ENCODE peak calls at places on chromosomes 3 and 15, in seven cellular contexts. N is mammary epithelial cell, G is A549, Y is thoracic aorta, D is heart right ventricle, T is lower lobe of right lung, O is hepatocyte. J is an unnamed sample.

GRCh38 chr3:103295974-103296570 is 861.3 kb downstream of the ZPLD1 start:
- DNase-seq in N (peak; percentile 1), D (no peak), O (peak; percentile 31), T (no peak), G (peak; percentile 18), Y (no peak), J (no peak)

GRCh38 chr15:84961114-84961452 is 20.6 kb upstream of the PDE8A start:
- DNase-seq in G (no peak), Y (no peak), D (no peak), N (peak; percentile 44), O (peak; percentile 71), T (no peak), J (no peak)

GRCh38 chr3:134614955-134615354 is 35.9 kb downstream of the KY start:
- DNase-seq in D (no peak), T (no peak), N (no peak), O (no peak), Y (no peak), G (no peak), J (no peak)

GRCh38 chr3:124779751-124780191 is 49.5 kb downstream of the UMPS start:
- DNase-seq in T (no peak), Y (no peak), O (no peak), N (no peak), G (no peak), D (no peak), J (no peak)

GRCh38 chr3:148924572-148924971 is 59.5 kb downstream of the CPA3 start:
- DNase-seq in G (no peak), Y (no peak), N (no peak), D (no peak), T (no peak), O (no peak), J (no peak)

GRCh38 chr3:183564046-183564445 is 8.5 kb upstream of the KLHL6 start:
- DNase-seq in D (no peak), G (no peak), N (no peak), Y (no peak), O (no peak), T (no peak), J (no peak)

GRCh38 chr15:63276342-63277043 is 912 bp upstream of the APH1B start:
- DNase-seq in O (no peak), Y (no peak), N (peak; percentile 4), D (no peak), T (no peak), G (no peak), J (no peak)

GRCh38 chr3:123833398-123833785 is 50.7 kb downstream of the MYLK start:
- DNase-seq in Y (no peak), D (no peak), T (no peak), N (no peak), G (no peak), O (no peak), J (no peak)

GRCh38 chr3:64408770-64409169 is 183.5 kb upstream of the PRICKLE2 start:
- DNase-seq in D (no peak), T (no peak), O (no peak), Y (no peak), N (no peak), G (no peak), J (no peak)

GRCh38 chr15:68791431-68792283 is 29.0 kb downstream of the ANP32A start:
- DNase-seq in G (no peak), N (peak; percentile 14), T (no peak), O (no peak), Y (no peak), D (no peak), J (no peak)

GRCh38 chr3:180017846-180018245 is 18.9 kb downstream of the PEX5L start:
- DNase-seq in D (no peak), Y (no peak), T (no peak), N (no peak), G (no peak), O (no peak), J (no peak)

GRCh38 chr3:101119535-101119934 is 126.3 kb upstream of the ABI3BP start:
- DNase-seq in T (no peak), N (peak; percentile 1), Y (no peak), D (no peak), G (peak; percentile 7), O (peak; percentile 11), J (no peak)

GRCh38 chr3:117597865-117598264 is 888.3 kb downstream of the TUSC7 start:
- DNase-seq in D (no peak), Y (no peak), T (no peak), O (no peak), N (no peak), G (no peak), J (no peak)

GRCh38 chr3:10292505-10293419 is at the start of gene GHRL:
- DNase-seq in G (no peak), N (no peak), Y (no peak), D (no peak), O (peak; percentile 40), T (peak; percentile 49), J (no peak)

GRCh38 chr15:89217031-89217430 is 4.3 kb downstream of the RLBP1 start:
- DNase-seq in N (no peak), T (no peak), O (no peak), Y (no peak), G (no peak), D (no peak), J (no peak)

GRCh38 chr15:64151727-64152506 is at the start of gene SNX22:
- DNase-seq in N (no peak), Y (no peak), T (peak; percentile 66), G (no peak), D (no peak), O (peak; percentile 52), J (no peak)

GRCh38 chr3:46675843-46676567 is 17.5 kb downstream of the ALS2CL start:
- DNase-seq in N (no peak), Y (no peak), G (no peak), D (no peak), O (no peak), T (peak; percentile 36), J (peak; percentile 15)

GRCh38 chr3:108818404-108818803 is 4.2 kb upstream of the TRAT1 start:
- DNase-seq in Y (no peak), N (peak; percentile 27), D (no peak), G (peak; percentile 52), T (no peak), O (peak; percentile 64), J (peak; percentile 56)

GRCh38 chr15:65062726-65063125 is 5.1 kb downstream of the RASL12 start:
- DNase-seq in N (no peak), D (no peak), T (no peak), G (no peak), Y (no peak), O (no peak), J (no peak)

DNA sequence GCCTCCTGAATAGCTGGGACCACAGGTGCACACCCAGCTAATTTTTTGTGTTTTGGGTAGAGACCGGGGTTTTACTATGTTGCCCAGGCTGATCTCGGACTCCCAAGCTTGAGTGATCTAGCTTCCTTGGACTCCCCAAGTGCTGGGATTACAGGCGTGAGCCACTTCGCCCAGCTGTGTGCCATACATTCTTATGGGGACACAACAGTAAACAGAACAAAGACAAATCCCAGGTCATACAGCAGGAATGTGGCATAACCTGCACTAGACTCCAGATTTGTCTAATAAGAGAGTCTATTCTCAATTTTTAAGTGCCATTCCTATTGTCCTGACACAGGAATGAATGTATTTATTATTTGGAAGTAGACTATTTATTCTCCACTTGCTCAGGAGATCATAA is 17.6 kb downstream of the ARL6IP5 start:
- DNase-seq in N (no peak), D (no peak), Y (no peak), G (no peak), O (no peak), T (no peak), J (no peak)
- H3K4me1 ChIP-seq in N (peaks cover 6% of the 10 kb centered on the region), D (peaks cover 78% of the 10 kb centered on the region), Y (peaks cover 11% of the 10 kb centered on the region), G (no peaks in the 10 kb centered on the region), O (no peaks in the 10 kb centered on the region), T (peaks cover 37% of the 10 kb centered on the region), J (no peaks in the 10 kb centered on the region)

GRCh38 chr3:195416795-195417194 is 26.0 kb downstream of the ACAP2 start:
- DNase-seq in D (no peak), G (no peak), N (peak; percentile 46), O (no peak), T (no peak), Y (no peak), J (no peak)

GRCh38 chr3:195425849-195426248 is 17.0 kb downstream of the ACAP2 start:
- DNase-seq in O (no peak), G (no peak), N (no peak), D (no peak), Y (no peak), T (no peak), J (no peak)

DNA sequence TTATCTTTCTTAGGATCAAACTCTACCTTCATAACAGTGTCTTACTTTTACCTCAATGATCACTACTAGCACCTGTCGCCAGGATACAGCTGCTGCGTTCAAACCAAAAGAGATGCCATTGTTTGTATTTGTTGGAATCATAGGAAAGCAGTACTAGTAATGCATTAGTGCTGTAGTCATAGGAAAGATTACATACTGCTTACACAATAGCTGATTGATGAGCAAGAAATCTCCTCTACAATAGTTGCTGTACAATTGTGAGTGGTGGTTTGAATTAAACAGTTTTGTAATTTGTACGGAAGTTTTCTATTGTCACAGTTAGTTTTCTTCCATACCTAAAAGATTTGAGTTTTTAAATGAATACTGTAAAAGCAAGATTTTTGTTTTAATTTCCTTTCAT is 21.4 kb downstream of the ACAP2 start:
- DNase-seq in Y (no peak), T (no peak), N (no peak), G (no peak), D (no peak), O (no peak), J (no peak)
- H3K4me3 ChIP-seq in Y (no peak overlapping the region), T (no peak overlapping the region), N (no peak overlapping the region), G (no peak overlapping the region), D (no peak overlapping the region), O (no peak overlapping the region), J (no peak overlapping the region)

DNA sequence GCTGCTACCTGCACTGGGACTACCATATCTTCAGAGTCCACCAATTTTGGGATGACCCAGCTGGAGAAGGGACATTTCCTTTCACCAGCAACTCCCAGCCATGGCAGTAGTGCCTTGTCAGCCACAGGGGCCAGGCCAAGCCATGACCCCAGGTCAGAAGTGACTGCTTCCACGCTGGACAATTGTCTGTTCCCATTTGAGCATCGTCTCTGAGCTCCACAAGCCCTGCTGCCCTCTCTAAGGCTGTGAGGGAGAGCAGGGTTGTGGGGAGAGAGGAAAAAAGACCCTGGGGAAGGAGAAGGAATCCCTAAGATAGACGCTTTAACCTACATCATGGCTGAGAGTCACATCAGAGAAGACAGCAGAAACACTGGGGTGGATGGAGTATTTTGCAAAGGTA is 7.4 kb upstream of the RARRES1 start:
- DNase-seq in D (no peak), Y (no peak), O (no peak), T (no peak), N (no peak), G (no peak), J (no peak)
- TF ChIP-seq CTCF in D (no peak), Y (no peak), O (no peak), T (no peak), N (no peak), G (no peak), J (no peak)

GRCh38 chr3:171363211-171363610 is 97.0 kb downstream of the TNIK start:
- DNase-seq in G (no peak), O (no peak), D (no peak), Y (no peak), T (no peak), N (no peak), J (no peak)
- H3K4me1 ChIP-seq in G (peaks cover 3% of the 10 kb centered on the region), O (peaks cover 8% of the 10 kb centered on the region), D (peaks cover 25% of the 10 kb centered on the region), Y (no peaks in the 10 kb centered on the region), T (no peaks in the 10 kb centered on the region), N (no peaks in the 10 kb centered on the region), J (peaks cover 19% of the 10 kb centered on the region)

DNA sequence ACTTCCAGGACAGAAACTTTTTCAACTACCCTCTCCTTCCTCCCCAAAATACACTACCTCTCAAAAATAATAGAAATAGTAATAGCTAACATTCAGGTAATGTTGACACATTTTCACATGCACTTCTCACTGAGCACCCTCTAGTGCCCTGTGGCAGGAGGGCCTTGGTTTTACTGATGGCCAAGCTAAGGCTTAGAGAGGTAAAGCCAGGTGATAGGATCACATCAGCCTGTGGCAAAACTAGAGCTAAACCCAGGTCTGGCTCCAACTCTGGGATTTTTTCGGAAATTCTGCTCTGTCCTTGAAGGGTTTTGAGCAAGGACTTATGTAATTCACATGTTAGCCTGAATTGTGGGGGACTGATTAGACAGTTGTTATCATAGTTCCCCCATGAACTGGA is 922 bp upstream of the TAMM41 start:
- DNase-seq in O (no peak), D (no peak), G (no peak), T (no peak), Y (no peak), N (no peak), J (no peak)
- H3K4me3 ChIP-seq in O (no peak overlapping the region), D (no peak overlapping the region), G (no peak overlapping the region), T (peak overlapping the region; percentile 91), Y (peak overlapping the region; percentile 97), N (no peak overlapping the region), J (no peak overlapping the region)